ENCODE peak calls at places on chromosomes 13 and 19, in five cellular contexts. S, Q, I, K and C are unnamed samples.

GRCh38 chr19:4930664-4931063 is 21.4 kb downstream of the UHRF1 start:
- DNase-seq in S (no peak), Q (no peak), I (no peak), K (no peak), C (no peak)

GRCh38 chr13:100983111-100983510 is 308.5 kb upstream of the TMTC4 start:
- DNase-seq in S (no peak), Q (no peak), I (no peak), K (no peak), C (no peak)

GRCh38 chr13:20198781-20199180 is 6.0 kb upstream of the GJB2 start:
- DNase-seq in S (no peak), Q (no peak), I (no peak), K (no peak), C (no peak)

GRCh38 chr13:81197483-81197882 is 856.6 kb upstream of the SPRY2 start:
- DNase-seq in S (no peak), Q (no peak), I (no peak), K (no peak), C (no peak)

GRCh38 chr19:23526302-23526701 is 131.0 kb upstream of the ZNF91 start:
- DNase-seq in S (no peak), Q (no peak), I (no peak), K (no peak), C (no peak)

GRCh38 chr13:45167611-45168554 is 33.0 kb downstream of the KCTD4 start:
- DNase-seq in S (no peak), Q (no peak), I (peak), K (peak), C (no peak)

GRCh38 chr19:50703915-50704548 is 15.6 kb downstream of the SHANK1 start:
- DNase-seq in S (no peak), Q (no peak), I (no peak), K (no peak), C (peak)

GRCh38 chr13:41246969-41247750 is 16.2 kb downstream of the MTRF1 start:
- DNase-seq in S (no peak), Q (no peak), I (no peak), K (no peak), C (no peak)

GRCh38 chr13:111514646-111515617 is 194.5 kb downstream of the TEX29 start:
- DNase-seq in S (no peak), Q (no peak), I (no peak), K (no peak), C (no peak)

GRCh38 chr19:12886943-12887747 is at the start of gene KLF1:
- DNase-seq in S (no peak), Q (no peak), I (no peak), K (no peak), C (no peak)

GRCh38 chr19:16571283-16571682 is 932 bp downstream of the SLC35E1 start:
- DNase-seq in S (no peak), Q (no peak), I (peak), K (no peak), C (no peak)

GRCh38 chr13:42221321-42221720 is 50.6 kb upstream of the AKAP11 start:
- DNase-seq in S (no peak), Q (no peak), I (peak), K (no peak), C (peak)

GRCh38 chr13:23201870-23202269 is 21.1 kb downstream of the SGCG start:
- DNase-seq in S (no peak), Q (no peak), I (no peak), K (no peak), C (no peak)

GRCh38 chr19:17289489-17289888 is 7.8 kb downstream of the ANKLE1 start:
- DNase-seq in S (peak), Q (no peak), I (peak), K (peak), C (peak)

GRCh38 chr13:46982856-46983582 is 86.2 kb upstream of the HTR2A start:
- DNase-seq in S (peak), Q (no peak), I (no peak), K (no peak), C (no peak)

GRCh38 chr19:49114630-49115363 is 627 bp downstream of the LIN7B start:
- DNase-seq in S (no peak), Q (peak), I (peak), K (peak), C (peak)

GRCh38 chr19:5961969-5962945 is 15.7 kb downstream of the RANBP3 start:
- DNase-seq in S (no peak), Q (no peak), I (peak), K (peak), C (no peak)

GRCh38 chr19:44176590-44176989 is 11.7 kb downstream of the ZNF226 start:
- DNase-seq in S (no peak), Q (no peak), I (no peak), K (no peak), C (no peak)

GRCh38 chr13:104477256-104477655 is 1411.0 kb upstream of the SLC10A2 start:
- DNase-seq in S (no peak), Q (no peak), I (peak), K (no peak), C (no peak)

GRCh38 chr13:100610399-100611347 is 22.1 kb upstream of the GGACT start:
- DNase-seq in S (no peak), Q (no peak), I (no peak), K (no peak), C (no peak)

GRCh38 chr19:5947435-5947834 is 30.5 kb downstream of the RANBP3 start:
- DNase-seq in S (no peak), Q (peak), I (peak), K (peak), C (no peak)

GRCh38 chr13:43388282-43389034 is 365.1 kb downstream of the DNAJC15 start:
- DNase-seq in S (no peak), Q (no peak), I (no peak), K (no peak), C (no peak)

GRCh38 chr13:41802033-41802683 is 158.8 kb downstream of the VWA8 start:
- DNase-seq in S (no peak), Q (no peak), I (no peak), K (no peak), C (peak)

GRCh38 chr13:106990594-106990993 is 422.7 kb upstream of the ARGLU1 start:
- DNase-seq in S (no peak), Q (no peak), I (no peak), K (no peak), C (no peak)

GRCh38 chr19:35913589-35913988 is 5.5 kb upstream of the TYROBP start:
- DNase-seq in S (peak), Q (no peak), I (no peak), K (no peak), C (no peak)

GRCh38 chr13:42119875-42120274 is 71.4 kb downstream of the DGKH start:
- DNase-seq in S (no peak), Q (no peak), I (no peak), K (no peak), C (no peak)

GRCh38 chr13:41562083-41562482 is 104.7 kb downstream of the RGCC start:
- DNase-seq in S (no peak), Q (no peak), I (peak), K (no peak), C (no peak)

GRCh38 chr19:49890349-49891311 is 6.1 kb downstream of the IL4I1 start:
- DNase-seq in S (peak), Q (no peak), I (no peak), K (peak), C (peak)

GRCh38 chr19:34436716-34437115 is 8.5 kb downstream of the UBA2 start:
- DNase-seq in S (no peak), Q (no peak), I (peak), K (no peak), C (no peak)

GRCh38 chr13:60258349-60258748 is 94.6 kb upstream of the DIAPH3 start:
- DNase-seq in S (no peak), Q (no peak), I (no peak), K (no peak), C (peak)

GRCh38 chr13:112725346-112726017 is 35.6 kb downstream of the ATP11A start:
- DNase-seq in S (peak), Q (no peak), I (no peak), K (peak), C (no peak)

GRCh38 chr13:111202745-111203144 is 87.6 kb downstream of the ARHGEF7 start:
- DNase-seq in S (peak), Q (no peak), I (peak), K (no peak), C (peak)

GRCh38 chr13:79776538-79776937 is 295.6 kb downstream of the NDFIP2 start:
- DNase-seq in S (no peak), Q (no peak), I (no peak), K (no peak), C (no peak)

GRCh38 chr19:51027873-51028272 is 1.5 kb upstream of the KLK11 start:
- DNase-seq in S (no peak), Q (no peak), I (no peak), K (no peak), C (no peak)

GRCh38 chr13:40023608-40024577 is 368.4 kb downstream of the COG6 start:
- DNase-seq in S (no peak), Q (no peak), I (no peak), K (no peak), C (no peak)

GRCh38 chr19:47679251-47679900 is 33.8 kb upstream of the EHD2 start:
- DNase-seq in S (no peak), Q (no peak), I (no peak), K (peak), C (no peak)

GRCh38 chr13:40439928-40440327 is 226.5 kb downstream of the FOXO1 start:
- DNase-seq in S (no peak), Q (peak), I (no peak), K (no peak), C (no peak)

GRCh38 chr19:43743059-43743458 is 11.7 kb downstream of the SMG9 start:
- DNase-seq in S (no peak), Q (no peak), I (peak), K (no peak), C (no peak)

GRCh38 chr19:18895038-18895827 is 725 bp downstream of the CERS1 start:
- DNase-seq in S (peak), Q (peak), I (peak), K (no peak), C (peak)

GRCh38 chr19:18897108-18898029 is 1.4 kb upstream of the CERS1 start:
- DNase-seq in S (no peak), Q (no peak), I (no peak), K (no peak), C (no peak)

GRCh38 chr19:18895828-18896341 is at the start of gene CERS1:
- DNase-seq in S (no peak), Q (no peak), I (no peak), K (no peak), C (peak)

GRCh38 chr19:18898081-18898532 is 2.1 kb upstream of the CERS1 start:
- DNase-seq in S (no peak), Q (peak), I (no peak), K (no peak), C (no peak)

GRCh38 chr19:18896421-18896841 is 473 bp upstream of the CERS1 start:
- DNase-seq in S (no peak), Q (peak), I (no peak), K (no peak), C (peak)
- H3K4me3 ChIP-seq in S (no peak), Q (no peak), I (no peak), K (no peak), C (peak)

GRCh38 chr19:39825093-39825463 is 8.9 kb downstream of the DYRK1B start:
- DNase-seq in S (no peak), Q (no peak), I (no peak), K (no peak), C (no peak)
- H3K4me3 ChIP-seq in S (peak), Q (no peak), I (no peak), K (no peak), C (peak)

DNA sequence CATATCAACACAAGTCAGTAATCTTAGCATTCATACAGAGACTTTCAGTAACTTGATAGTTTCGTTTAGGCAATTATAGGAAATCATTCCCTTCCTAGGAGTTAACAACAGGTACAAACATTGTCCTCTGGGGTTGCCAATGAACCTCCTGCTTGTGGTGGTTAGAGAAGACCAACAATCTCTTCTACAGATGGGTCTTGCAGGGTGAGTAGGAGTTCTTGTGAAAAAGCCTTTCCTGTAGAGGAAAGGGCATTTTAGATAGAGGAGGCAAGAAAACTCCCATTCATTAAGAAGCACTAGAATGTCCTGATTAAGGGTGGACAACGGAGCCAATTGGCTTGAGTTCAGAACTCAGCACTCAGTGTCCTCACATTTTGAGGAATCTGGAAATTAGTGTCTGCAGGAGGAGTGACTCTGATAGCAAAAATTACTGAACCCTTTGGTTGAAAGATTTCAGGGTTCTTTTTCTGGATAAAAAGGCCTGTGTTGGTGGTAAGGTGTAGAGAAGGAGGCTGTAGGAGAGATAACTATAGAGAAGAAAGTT is 4.2 kb downstream of the WDFY2 start:
- DNase-seq in S (no peak), Q (no peak), I (no peak), K (no peak), C (no peak)
- H3K4me3 ChIP-seq in S (no peak), Q (no peak), I (no peak), K (no peak), C (peak)

GRCh38 chr19:41218249-41218614 is 791 bp upstream of the AXL start:
- DNase-seq in S (no peak), Q (no peak), I (no peak), K (no peak), C (no peak)
- H3K4me3 ChIP-seq in S (no peak), Q (peak), I (peak), K (peak), C (peak)

GRCh38 chr19:45899919-45900589 is 2.4 kb downstream of the MYPOP start:
- DNase-seq in S (no peak), Q (no peak), I (no peak), K (no peak), C (no peak)

GRCh38 chr19:45901432-45901903 is 945 bp downstream of the MYPOP start:
- DNase-seq in S (no peak), Q (no peak), I (peak), K (peak), C (peak)

GRCh38 chr19:45901912-45902650 is at the start of gene MYPOP:
- DNase-seq in S (no peak), Q (no peak), I (no peak), K (no peak), C (peak)

GRCh38 chr19:45899253-45899652 is 3.2 kb downstream of the MYPOP start:
- DNase-seq in S (no peak), Q (no peak), I (no peak), K (no peak), C (no peak)

DNA sequence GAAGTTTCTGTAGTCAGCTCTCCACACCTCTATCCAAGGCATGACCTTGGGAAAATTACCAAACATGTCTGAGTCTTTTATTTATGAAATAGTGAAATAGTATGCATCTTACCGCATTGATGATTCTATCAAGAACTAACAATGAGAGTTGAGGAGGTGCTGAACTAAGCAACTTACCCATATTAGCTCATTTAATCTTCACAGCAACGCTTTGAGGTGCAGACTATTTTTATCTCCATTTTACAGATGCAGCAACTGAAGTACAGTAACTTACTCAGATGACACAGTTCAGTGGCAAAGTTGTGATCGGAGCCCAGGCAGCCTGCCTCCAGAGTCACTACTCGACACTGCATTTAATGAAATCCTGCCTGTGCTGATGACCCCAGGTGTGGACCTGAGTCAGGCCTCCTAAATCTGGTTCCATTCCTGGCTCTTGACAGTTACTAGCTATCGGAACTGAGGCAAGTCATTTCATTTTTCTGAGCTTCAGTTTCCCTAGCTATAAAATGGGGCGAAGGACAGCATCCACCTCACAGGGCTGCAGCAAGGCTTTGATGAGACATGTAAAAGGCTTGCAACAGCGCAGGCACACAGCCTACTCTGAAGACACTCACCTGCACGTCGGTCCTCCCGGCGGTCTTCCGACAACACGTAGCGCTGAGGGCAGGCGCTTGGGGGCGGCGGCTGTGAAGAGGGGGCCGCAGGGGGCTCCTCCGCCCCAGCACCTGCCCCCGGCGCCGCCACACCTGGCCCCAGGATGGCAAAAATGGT is 1.6 kb downstream of the MYPOP start:
- DNase-seq in S (no peak), Q (no peak), I (no peak), K (no peak), C (peak)
- H3K4me3 ChIP-seq in S (peak), Q (peak), I (peak), K (peak), C (peak)

GRCh38 chr19:2719910-2720776 is 1.0 kb downstream of the DIRAS1 start:
- DNase-seq in S (no peak), Q (no peak), I (no peak), K (no peak), C (peak)

GRCh38 chr19:2720777-2721569 is at the start of gene DIRAS1:
- DNase-seq in S (no peak), Q (no peak), I (no peak), K (no peak), C (peak)

GRCh38 chr19:2723345-2723715 is 2.2 kb upstream of the DIRAS1 start:
- DNase-seq in S (no peak), Q (no peak), I (no peak), K (no peak), C (no peak)

GRCh38 chr19:2722541-2723344 is 1.6 kb upstream of the DIRAS1 start:
- DNase-seq in S (no peak), Q (peak), I (peak), K (peak), C (peak)

DNA sequence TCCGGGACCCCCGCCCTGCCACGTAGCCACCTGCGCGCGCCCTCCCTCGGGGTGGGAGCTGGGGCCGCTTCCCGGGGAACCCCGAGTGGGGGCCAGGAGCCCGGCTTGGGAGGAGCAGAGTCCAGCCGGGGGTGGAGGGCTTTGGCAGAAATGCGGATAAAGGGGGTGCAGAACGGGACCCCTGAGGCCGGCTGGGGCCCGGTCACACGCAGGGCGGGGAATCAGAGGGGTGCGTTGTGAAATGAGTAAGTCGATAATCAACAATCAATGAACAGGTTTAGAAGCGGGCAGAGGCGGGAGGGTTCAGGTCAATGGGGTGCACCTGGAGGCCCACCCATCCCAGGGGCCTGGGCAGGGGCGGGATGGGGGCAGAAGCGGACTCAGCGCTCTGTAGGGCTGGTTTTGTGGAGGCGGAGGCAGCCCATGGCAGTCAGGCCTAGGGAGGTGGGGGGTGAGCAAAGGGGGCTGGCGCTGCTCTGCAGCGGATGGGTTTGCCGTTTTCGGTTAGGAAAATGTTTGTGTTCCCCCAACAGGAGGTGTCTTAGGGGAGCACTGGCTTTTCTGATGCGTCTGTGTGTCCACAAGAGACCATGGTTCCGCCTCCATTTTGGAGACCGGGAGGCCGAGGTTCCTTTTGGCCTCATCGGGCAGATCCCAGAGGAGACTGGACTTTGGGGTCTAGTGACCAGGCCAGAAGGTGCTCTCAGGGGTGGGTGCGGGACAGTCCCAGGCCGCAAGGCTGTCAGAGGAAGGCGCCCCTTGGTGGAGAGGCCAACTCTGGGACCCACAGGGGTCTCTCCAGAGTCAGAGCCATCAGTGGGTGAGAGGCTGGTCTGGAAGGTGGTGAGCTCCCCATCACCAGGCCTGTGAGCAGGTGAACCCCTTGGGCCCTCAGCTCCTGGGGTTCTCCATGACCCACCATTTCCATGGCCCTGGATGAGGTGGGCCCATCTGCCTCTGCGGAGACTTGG is 683 bp upstream of the DIRAS1 start:
- DNase-seq in S (no peak), Q (no peak), I (no peak), K (no peak), C (peak)
- H3K4me3 ChIP-seq in S (no peak), Q (peak), I (no peak), K (peak), C (peak)